ENCODE peak calls at places on chromosomes 7 and 10, in eight cellular contexts. U is AG09319; E is non-pigmented ciliary epithelial cell; N is breast epithelium; O is endothelial cell; F is activated CD8-positive, alpha-beta memory T cell treated with anti-CD3 and anti-CD28 coated beads for 1 hour; W is BE2C; S is kidney tubule cell. J is an unnamed sample.
A peak's percentile ranks its signal among the peaks of the same experiment; 100 is the strongest.

GRCh38 chr7:45588466-45588865 is 14.3 kb downstream of the ADCY1 start:
- DNase-seq in W (no peak), O (no peak), U (no peak), E (no peak), F (no peak), N (peak; percentile 1), S (no peak), J (no peak)

GRCh38 chr7:137342751-137343482 is 616 bp downstream of the PTN start:
- DNase-seq in E (no peak), U (no peak), F (no peak), N (no peak), O (peak; percentile 4), W (no peak), S (no peak), J (no peak)

GRCh38 chr7:30662431-30662939 is 19.8 kb downstream of the CRHR2 start:
- DNase-seq in N (no peak), S (no peak), O (no peak), F (no peak), E (no peak), U (no peak), W (no peak), J (no peak)

GRCh38 chr10:17216217-17216900 is 11.7 kb upstream of the VIM start:
- DNase-seq in N (no peak), O (no peak), U (no peak), W (no peak), F (no peak), S (peak; percentile 100), E (peak; percentile 95), J (no peak)

GRCh38 chr10:78210548-78210947 is 176.9 kb downstream of the RPS24 start:
- DNase-seq in E (no peak), U (no peak), S (no peak), O (no peak), W (no peak), F (no peak), N (no peak), J (no peak)

GRCh38 chr10:117501460-117502035 is 41.0 kb upstream of the EMX2 start:
- DNase-seq in U (no peak), E (no peak), N (no peak), O (no peak), F (no peak), W (no peak), S (no peak), J (no peak)

GRCh38 chr7:25407932-25408480 is 179.7 kb upstream of the NPVF start:
- DNase-seq in N (no peak), O (no peak), E (no peak), F (no peak), U (no peak), S (no peak), W (no peak), J (no peak)

GRCh38 chr7:27156901-27157716 is 634 bp upstream of the HOXA7 start:
- DNase-seq in U (no peak), W (peak; percentile 2), F (no peak), O (no peak), E (no peak), N (peak; percentile 50), S (peak; percentile 31), J (peak; percentile 44)

GRCh38 chr7:35624299-35625186 is 70.4 kb downstream of the HERPUD2 start:
- DNase-seq in O (peak; percentile 63), U (no peak), F (peak; percentile 7), W (peak; percentile 65), N (no peak), E (no peak), S (peak; percentile 53), J (peak; percentile 78)

GRCh38 chr10:3485287-3485686 is 299.7 kb downstream of the KLF6 start:
- DNase-seq in N (no peak), F (no peak), W (no peak), U (no peak), O (no peak), S (no peak), E (no peak), J (no peak)

GRCh38 chr7:44607141-44608068 is 978 bp downstream of the OGDH start:
- DNase-seq in O (no peak), W (no peak), F (no peak), E (no peak), U (no peak), S (no peak), N (no peak), J (peak; percentile 46)

GRCh38 chr7:158587425-158588084 is at the start of gene PTPRN2:
- DNase-seq in S (peak; percentile 58), U (peak; percentile 8), O (peak; percentile 67), E (no peak), N (peak; percentile 69), W (peak; percentile 86), F (peak; percentile 50), J (no peak)

GRCh38 chr7:344608-344994 is 54.6 kb downstream of the FOXL3 start:
- DNase-seq in W (no peak), S (no peak), F (no peak), N (no peak), U (no peak), E (no peak), O (no peak), J (no peak)

GRCh38 chr7:120842131-120842621 is 15.8 kb downstream of the TSPAN12 start:
- DNase-seq in W (no peak), N (no peak), E (no peak), F (no peak), O (no peak), S (peak; percentile 79), U (no peak), J (no peak)

GRCh38 chr7:74101061-74101681 is 17.6 kb downstream of the LIMK1 start:
- DNase-seq in W (no peak), O (no peak), N (no peak), S (peak; percentile 75), F (no peak), E (no peak), U (no peak), J (peak; percentile 98)

GRCh38 chr10:19945275-19945674 is 129.0 kb downstream of the PLXDC2 start:
- DNase-seq in E (no peak), F (no peak), S (no peak), N (no peak), W (no peak), O (no peak), U (no peak), J (no peak)

GRCh38 chr10:70647086-70647485 is 25.2 kb upstream of the ADAMTS14 start:
- DNase-seq in O (no peak), E (no peak), W (no peak), N (no peak), F (no peak), U (no peak), S (no peak), J (peak; percentile 25)

GRCh38 chr7:30917216-30917893 is 5.7 kb downstream of the AQP1 start:
- DNase-seq in E (no peak), U (no peak), O (no peak), N (no peak), W (no peak), F (no peak), S (no peak), J (no peak)

GRCh38 chr7:124692420-124692819 is 73.2 kb downstream of the GPR37 start:
- DNase-seq in U (no peak), S (no peak), W (no peak), N (no peak), O (no peak), E (no peak), F (no peak), J (no peak)

GRCh38 chr7:41046221-41046761 is 656.6 kb downstream of the INHBA start:
- DNase-seq in N (no peak), O (no peak), F (no peak), U (no peak), S (peak; percentile 34), W (no peak), E (no peak), J (no peak)

GRCh38 chr7:85186521-85187241 is at the start of gene SEMA3D:
- DNase-seq in U (no peak), S (peak; percentile 82), F (no peak), N (peak; percentile 59), E (no peak), O (peak; percentile 95), W (peak; percentile 88), J (no peak)

GRCh38 chr7:75642810-75643486 is 95.8 kb downstream of the HIP1 start:
- DNase-seq in W (peak; percentile 62), N (no peak), F (peak; percentile 25), U (peak; percentile 18), E (peak; percentile 42), S (peak; percentile 69), O (peak; percentile 28), J (peak; percentile 91)

GRCh38 chr7:55084307-55084706 is 65.5 kb downstream of the EGFR start:
- DNase-seq in W (no peak), E (no peak), O (no peak), N (no peak), F (no peak), S (no peak), U (no peak), J (no peak)

GRCh38 chr7:37116043-37116701 is 332.5 kb downstream of the ELMO1 start:
- DNase-seq in F (no peak), U (no peak), O (no peak), W (no peak), S (no peak), N (no peak), E (no peak), J (no peak)

GRCh38 chr10:131090761-131091661 is 220.5 kb downstream of the TCERG1L start:
- DNase-seq in S (no peak), U (no peak), F (no peak), N (no peak), W (no peak), O (no peak), E (no peak), J (peak; percentile 41)

GRCh38 chr7:105295626-105296352 is 92.9 kb downstream of the SRPK2 start:
- DNase-seq in E (no peak), U (no peak), F (no peak), O (no peak), W (no peak), S (no peak), N (no peak), J (no peak)

GRCh38 chr7:132545756-132546155 is 30.5 kb downstream of the PLXNA4 start:
- DNase-seq in F (no peak), O (no peak), U (no peak), S (peak; percentile 74), E (no peak), N (no peak), W (no peak), J (no peak)

GRCh38 chr10:101224060-101224909 is 5.0 kb downstream of the LBX1 start:
- DNase-seq in F (no peak), O (no peak), S (no peak), E (no peak), U (no peak), N (no peak), W (no peak), J (no peak)

GRCh38 chr10:99412100-99412499 is 18.3 kb downstream of the GOT1 start:
- DNase-seq in O (no peak), E (no peak), U (no peak), S (no peak), N (no peak), W (no peak), F (no peak), J (no peak)

GRCh38 chr7:103989785-103990775 is 622 bp upstream of the RELN start:
- DNase-seq in E (no peak), U (no peak), N (no peak), O (peak; percentile 72), W (peak; percentile 90), S (peak; percentile 27), F (no peak), J (no peak)

GRCh38 chr7:149856583-149856982 is 17.2 kb upstream of the ATP6V0E2 start:
- DNase-seq in W (no peak), S (no peak), O (no peak), F (no peak), U (no peak), N (no peak), E (no peak), J (no peak)

GRCh38 chr10:121598261-121599249 is at the start of gene FGFR2:
- DNase-seq in W (peak; percentile 87), O (peak; percentile 91), F (no peak), N (peak; percentile 86), U (no peak), S (peak; percentile 81), E (no peak), J (no peak)

J was measured in Karpas-422.